ENCODE peak calls at places on chromosome 17, in ten cellular contexts. K is NCI-H1694 treated with DMSO at 0.1 percent for 48 hours; V is activated effector memory CD4-positive, alpha-beta T cell treated with Interleukin-2 at 50 U/mL for 16 hours; X is nephron progenitor cell; Y is HEK293T; H is body of pancreas; Q is activated T-helper 9 cell treated with anti-CD3 and anti-CD28 coated beads, Interleukin-2, amount 50 U/mL, for 16 hours; C is K562; O is activated T-cell treated with anti-CD3 and anti-CD28 coated beads for 1 hour; T is D721Med. A is an unnamed sample.

GRCh38 chr17:65552214-65552613 is 9.2 kb downstream of the AXIN2 start:
- DNase-seq in C (no peak), Q (no peak), H (no peak), K (no peak), T (no peak), X (no peak), Y (no peak), V (no peak), O (no peak), A (peak; percentile 52)

GRCh38 chr17:79400989-79401703 is 209.7 kb downstream of the RBFOX3 start:
- DNase-seq in Q (peak; percentile 61), T (peak; percentile 95), Y (peak; percentile 85), O (peak; percentile 69), C (peak; percentile 94), H (peak; percentile 66), X (peak; percentile 85), V (peak; percentile 70), K (peak; percentile 53), A (peak; percentile 97)

GRCh38 chr17:80032614-80033171 is 3.0 kb downstream of the TBC1D16 start:
- DNase-seq in V (no peak), T (no peak), H (no peak), Q (no peak), X (no peak), O (no peak), Y (no peak), C (no peak), K (no peak), A (peak; percentile 11)

GRCh38 chr17:28569446-28569845 is 1.9 kb downstream of the PIGS start:
- DNase-seq in H (no peak), T (no peak), Q (no peak), K (no peak), V (no peak), O (no peak), X (no peak), C (no peak), Y (no peak), A (no peak)

GRCh38 chr17:61458491-61459433 is 6.5 kb downstream of the TBX4 start:
- DNase-seq in T (no peak), K (no peak), C (no peak), O (no peak), Y (no peak), H (no peak), X (no peak), Q (no peak), V (no peak), A (peak; percentile 65)

GRCh38 chr17:77602062-77602746 is 356.3 kb upstream of the TNRC6C start:
- DNase-seq in X (no peak), V (no peak), Y (no peak), C (no peak), T (no peak), O (no peak), Q (no peak), H (peak; percentile 32), K (no peak), A (peak; percentile 96)

GRCh38 chr17:74639704-74640142 is 16.2 kb upstream of the CD300E start:
- DNase-seq in X (no peak), H (peak; percentile 43), C (no peak), Q (no peak), Y (no peak), T (no peak), K (peak; percentile 28), O (no peak), V (no peak), A (no peak)

GRCh38 chr17:1787301-1787902 is 25.5 kb downstream of the SERPINF1 start:
- DNase-seq in O (no peak), T (no peak), V (no peak), C (no peak), K (no peak), X (no peak), Q (no peak), H (peak; percentile 64), Y (peak; percentile 46), A (peak; percentile 98)

GRCh38 chr17:82923366-82924113 is 83.7 kb upstream of the ZNF750 start:
- DNase-seq in C (no peak), V (no peak), X (peak; percentile 28), Q (no peak), Y (no peak), H (no peak), K (no peak), T (no peak), O (no peak), A (no peak)

GRCh38 chr17:38659415-38659814 is 15.3 kb downstream of the EPOP start:
- DNase-seq in Y (no peak), Q (no peak), T (no peak), X (no peak), V (no peak), H (no peak), K (no peak), O (no peak), C (no peak), A (no peak)

A was measured in osteoblast.